ENCODE peak calls at places on chromosomes 12 and 14, in ten cellular contexts. S, B, Q, E, L, N, F, H, R and P are unnamed samples.
A peak's percentile ranks its signal among the peaks of the same experiment; 100 is the strongest.

GRCh38 chr12:104026841-104027599 is 23.0 kb downstream of the GLT8D2 start:
- DNase-seq in N (no peak), S (no peak), Q (no peak), R (no peak), B (no peak), L (no peak), F (no peak), H (no peak), E (no peak), P (no peak)

GRCh38 chr14:97539884-97540283 is 742.7 kb downstream of the VRK1 start:
- DNase-seq in F (no peak), H (no peak), N (no peak), S (no peak), B (no peak), R (peak; percentile 3), E (no peak), Q (no peak), L (no peak), P (no peak)

GRCh38 chr12:6533653-6534157 is 612 bp upstream of the GAPDH start:
- DNase-seq in N (peak; percentile 86), R (peak; percentile 92), F (peak; percentile 90), B (peak; percentile 81), L (peak; percentile 82), H (peak; percentile 73), E (peak; percentile 92), Q (peak; percentile 28), S (peak; percentile 82), P (peak; percentile 69)

GRCh38 chr14:104175041-104175440 is 36.7 kb downstream of the KIF26A start:
- DNase-seq in N (no peak), H (no peak), E (no peak), B (no peak), S (no peak), Q (no peak), L (no peak), F (no peak), R (no peak), P (no peak)

GRCh38 chr12:54418441-54419087 is 502 bp downstream of the ITGA5 start:
- DNase-seq in H (no peak), F (no peak), B (no peak), Q (no peak), E (no peak), R (no peak), L (no peak), S (no peak), N (no peak), P (no peak)

GRCh38 chr12:102067574-102068258 is 5.9 kb upstream of the WASHC3 start:
- DNase-seq in H (no peak), S (peak; percentile 68), L (no peak), N (no peak), B (no peak), E (peak; percentile 51), F (no peak), Q (no peak), R (peak; percentile 21), P (no peak)

GRCh38 chr12:130715996-130716917 is at the start of gene RIMBP2:
- DNase-seq in B (peak; percentile 69), L (peak; percentile 8), F (peak; percentile 70), S (peak; percentile 56), H (peak; percentile 83), N (no peak), Q (no peak), R (peak; percentile 70), E (no peak), P (peak; percentile 22)

GRCh38 chr12:72271401-72271740 is 799 bp upstream of the TRHDE start:
- DNase-seq in L (no peak), R (no peak), F (peak; percentile 49), H (peak; percentile 64), E (peak; percentile 68), S (peak; percentile 71), N (no peak), Q (no peak), B (no peak), P (peak; percentile 62)

GRCh38 chr12:88026196-88026595 is 3.0 kb downstream of the C12orf50 start:
- DNase-seq in Q (no peak), F (no peak), S (no peak), L (no peak), N (no peak), R (peak; percentile 22), H (no peak), B (no peak), E (no peak), P (no peak)

GRCh38 chr12:115451785-115452736 is 768.1 kb upstream of the TBX3 start:
- DNase-seq in Q (no peak), N (peak; percentile 66), F (peak; percentile 95), E (no peak), L (peak; percentile 10), S (peak; percentile 37), B (peak; percentile 55), H (peak; percentile 84), R (peak; percentile 13), P (peak; percentile 59)

GRCh38 chr12:52395761-52396434 is 10.2 kb downstream of the KRT82 start:
- DNase-seq in Q (no peak), B (no peak), H (peak; percentile 23), R (peak; percentile 57), E (no peak), L (peak; percentile 58), N (peak; percentile 33), F (no peak), S (no peak), P (peak; percentile 25)

GRCh38 chr12:110174373-110174996 is 50.3 kb downstream of the IFT81 start:
- DNase-seq in N (no peak), Q (no peak), L (no peak), E (no peak), B (no peak), R (no peak), F (no peak), S (no peak), H (no peak), P (no peak)

GRCh38 chr12:123780956-123781355 is 18.9 kb downstream of the DNAH10 start:
- DNase-seq in F (no peak), B (no peak), R (no peak), L (no peak), Q (no peak), H (no peak), S (no peak), N (no peak), E (no peak), P (no peak)

GRCh38 chr12:108638141-108638823 is 4.6 kb upstream of the SELPLG start:
- DNase-seq in F (no peak), R (no peak), N (no peak), H (no peak), Q (no peak), L (no peak), B (no peak), E (no peak), S (no peak), P (no peak)

GRCh38 chr12:64385468-64385867 is 5.1 kb downstream of the C12orf56 start:
- DNase-seq in H (no peak), R (peak; percentile 79), B (no peak), F (no peak), L (no peak), E (no peak), S (peak; percentile 64), N (no peak), Q (no peak), P (no peak)

GRCh38 chr14:24377660-24378059 is 9.7 kb downstream of the NFATC4 start:
- DNase-seq in E (no peak), S (no peak), B (peak; percentile 70), R (no peak), N (no peak), F (no peak), Q (no peak), H (peak; percentile 92), L (no peak), P (no peak)

GRCh38 chr14:41663478-41663845 is 56.8 kb downstream of the LRFN5 start:
- DNase-seq in F (no peak), B (no peak), R (peak; percentile 86), S (peak; percentile 79), N (no peak), Q (no peak), L (peak; percentile 42), E (peak; percentile 19), H (no peak), P (no peak)